ENCODE peak calls at places on chromosomes 2 and 18, in five cellular contexts. Z is aorta, O is tibial artery, M is SIG-M5, P is amniotic stem cell. D is an unnamed sample.

GRCh38 chr18:24262097-24262496 is 123.2 kb downstream of the CABYR start:
- DNase-seq in Z (no peak), O (no peak), M (no peak), P (no peak), D (no peak)

GRCh38 chr2:135825855-135826190 is 11.2 kb downstream of the LCT start:
- DNase-seq in Z (no peak), O (no peak), M (no peak), P (no peak), D (no peak)

GRCh38 chr2:104444392-104444791 is 409.5 kb upstream of the POU3F3 start:
- DNase-seq in Z (no peak), O (no peak), M (no peak), P (no peak), D (no peak)

GRCh38 chr2:147854557-147855134 is 9.8 kb downstream of the ACVR2A start:
- DNase-seq in Z (no peak), O (no peak), M (no peak), P (no peak), D (no peak)

GRCh38 chr2:239275037-239275685 is 125.7 kb downstream of the HDAC4 start:
- DNase-seq in Z (peak), O (peak), M (peak), P (peak), D (peak)

GRCh38 chr2:109373791-109374547 is 239.8 kb downstream of the SEPTIN10 start:
- DNase-seq in Z (peak), O (no peak), M (no peak), P (no peak), D (no peak)

GRCh38 chr18:69758458-69758857 is 189.2 kb downstream of the CD226 start:
- DNase-seq in Z (no peak), O (no peak), M (no peak), P (no peak), D (no peak)

GRCh38 chr2:209425082-209426071 is 1.5 kb downstream of the MAP2 start:
- DNase-seq in Z (no peak), O (no peak), M (no peak), P (no peak), D (no peak)

GRCh38 chr2:157839162-157839801 is 36.8 kb downstream of the ACVR1 start:
- DNase-seq in Z (no peak), O (no peak), M (no peak), P (no peak), D (no peak)

GRCh38 chr2:241897231-241897916 is 27.8 kb downstream of the RTP5 start:
- DNase-seq in Z (peak), O (no peak), M (no peak), P (no peak), D (no peak)

GRCh38 chr2:24077535-24077877 is 1.4 kb upstream of the SF3B6 start:
- DNase-seq in Z (no peak), O (no peak), M (no peak), P (no peak), D (no peak)

GRCh38 chr2:120597595-120598193 is 138.0 kb upstream of the GLI2 start:
- DNase-seq in Z (peak), O (no peak), M (no peak), P (no peak), D (peak)

GRCh38 chr2:143901185-143901842 is 618.6 kb downstream of the ZEB2 start:
- DNase-seq in Z (no peak), O (no peak), M (no peak), P (peak), D (no peak)

GRCh38 chr2:236862526-236862925 is 223.2 kb upstream of the COPS8 start:
- DNase-seq in Z (no peak), O (peak), M (no peak), P (no peak), D (no peak)

GRCh38 chr2:67465623-67466022 is 68.5 kb downstream of the ETAA1 start:
- DNase-seq in Z (no peak), O (no peak), M (no peak), P (no peak), D (no peak)